ENCODE peak calls at places on chromosomes 2 and 18, in five cellular contexts. R, T, W, X and L are unnamed samples.

GRCh38 chr2:207504513-207505171 is 25.1 kb upstream of the CREB1 start:
- DNase-seq in T (no peak), X (peak), W (peak), R (no peak), L (no peak)

GRCh38 chr2:75321558-75321957 is 122.2 kb upstream of the TACR1 start:
- DNase-seq in R (no peak), W (no peak), X (no peak), T (no peak), L (no peak)

GRCh38 chr2:158457092-158457825 is 507 bp downstream of the PKP4 start:
- DNase-seq in R (no peak), T (peak), W (peak), X (peak), L (peak)

GRCh38 chr18:27540126-27540525 is 355.0 kb upstream of the CHST9 start:
- DNase-seq in W (no peak), R (no peak), X (peak), T (no peak), L (no peak)

GRCh38 chr2:60556441-60556997 is 3.1 kb upstream of the BCL11A start:
- DNase-seq in T (peak), X (peak), W (no peak), R (no peak), L (no peak)

GRCh38 chr2:238136820-238137537 is 1.5 kb upstream of the KLHL30 start:
- DNase-seq in R (no peak), W (no peak), X (no peak), T (no peak), L (no peak)

GRCh38 chr2:232327089-232328037 is 51.2 kb upstream of the ALPP start:
- DNase-seq in T (peak), W (peak), X (peak), R (peak), L (no peak)

GRCh38 chr2:44310287-44310686 is 35.0 kb downstream of the SLC3A1 start:
- DNase-seq in X (peak), T (no peak), W (no peak), R (no peak), L (no peak)

GRCh38 chr18:12049983-12050811 is 43.4 kb upstream of the ANKRD62 start:
- DNase-seq in R (no peak), X (no peak), T (no peak), W (no peak), L (no peak)
- TF ChIP-seq CTCF in R (no peak), X (no peak), T (no peak), W (no peak), L (no peak)

GRCh38 chr2:47011264-47011663 is 95.7 kb upstream of the MCFD2 start:
- DNase-seq in X (no peak), W (no peak), R (no peak), T (no peak), L (no peak)

GRCh38 chr2:47013383-47013782 is 97.8 kb upstream of the MCFD2 start:
- DNase-seq in T (no peak), X (no peak), R (no peak), W (no peak), L (no peak)

GRCh38 chr2:47012866-47013265 is 97.3 kb upstream of the MCFD2 start:
- DNase-seq in R (no peak), W (no peak), X (no peak), T (no peak), L (no peak)

GRCh38 chr2:47011696-47012095 is 96.1 kb upstream of the MCFD2 start:
- DNase-seq in T (no peak), R (no peak), W (no peak), X (no peak), L (no peak)

GRCh38 chr2:47012189-47012588 is 96.6 kb upstream of the MCFD2 start:
- DNase-seq in W (no peak), T (no peak), R (no peak), X (no peak), L (no peak)
- H3K27ac ChIP-seq in W (no peak), T (peak), R (no peak), X (no peak), L (no peak)

GRCh38 chr2:134823431-134823830 is 15.0 kb upstream of the ACMSD start:
- DNase-seq in R (no peak), W (no peak), X (no peak), T (no peak), L (no peak)

GRCh38 chr2:134823832-134824231 is 14.6 kb upstream of the ACMSD start:
- DNase-seq in X (no peak), R (no peak), W (no peak), T (no peak), L (no peak)

GRCh38 chr2:134819334-134819733 is 19.1 kb upstream of the ACMSD start:
- DNase-seq in T (no peak), W (no peak), X (no peak), R (peak), L (no peak)

GRCh38 chr2:134815741-134816140 is 22.7 kb upstream of the ACMSD start:
- DNase-seq in X (no peak), R (no peak), W (no peak), T (no peak), L (no peak)

GRCh38 chr2:134818321-134818720 is 20.1 kb upstream of the ACMSD start:
- DNase-seq in R (peak), W (no peak), T (no peak), X (no peak), L (no peak)
- TF ChIP-seq POLR2AphosphoS5 in R (no peak), W (no peak), T (no peak), X (no peak), L (no peak)

GRCh38 chr2:16034151-16034974 is 94.0 kb downstream of the MYCN start:
- DNase-seq in W (no peak), X (peak), T (no peak), R (no peak), L (no peak)
- TF ChIP-seq CTCF in W (no peak), X (peak), T (no peak), R (no peak), L (no peak)

GRCh38 chr2:1051585-1051984 is 100.9 kb downstream of the SNTG2 start:
- DNase-seq in R (no peak), X (peak), T (no peak), W (no peak), L (no peak)

GRCh38 chr2:1055014-1055595 is 104.5 kb downstream of the SNTG2 start:
- DNase-seq in T (no peak), R (no peak), W (no peak), X (no peak), L (no peak)

GRCh38 chr2:1054399-1054798 is 103.8 kb downstream of the SNTG2 start:
- DNase-seq in W (no peak), R (no peak), X (no peak), T (no peak), L (no peak)

GRCh38 chr2:1052671-1053270 is 102.1 kb downstream of the SNTG2 start:
- DNase-seq in T (no peak), W (no peak), R (no peak), X (no peak), L (no peak)

GRCh38 chr2:1053781-1054180 is 103.1 kb downstream of the SNTG2 start:
- DNase-seq in W (no peak), T (no peak), R (no peak), X (no peak), L (no peak)
- H3K27ac ChIP-seq in W (no peak), T (no peak), R (no peak), X (no peak), L (no peak)

GRCh38 chr2:1744151-1744445 is 217 bp downstream of the PXDN start:
- DNase-seq in X (peak), W (no peak), T (peak), R (peak), L (peak)

GRCh38 chr2:1743396-1744150 is 742 bp downstream of the PXDN start:
- DNase-seq in W (no peak), X (peak), T (peak), R (peak), L (peak)

GRCh38 chr2:1741851-1742250 is 2.5 kb downstream of the PXDN start:
- DNase-seq in T (peak), X (no peak), R (no peak), W (no peak), L (no peak)

GRCh38 chr2:1742300-1742679 is 2.0 kb downstream of the PXDN start:
- DNase-seq in T (peak), W (no peak), X (no peak), R (no peak), L (no peak)

GRCh38 chr2:1742680-1743395 is 1.5 kb downstream of the PXDN start:
- DNase-seq in X (peak), R (peak), T (peak), W (peak), L (peak)
- TF ChIP-seq POLR2AphosphoS5 in X (no peak), R (peak), T (peak), W (peak), L (peak)

DNA sequence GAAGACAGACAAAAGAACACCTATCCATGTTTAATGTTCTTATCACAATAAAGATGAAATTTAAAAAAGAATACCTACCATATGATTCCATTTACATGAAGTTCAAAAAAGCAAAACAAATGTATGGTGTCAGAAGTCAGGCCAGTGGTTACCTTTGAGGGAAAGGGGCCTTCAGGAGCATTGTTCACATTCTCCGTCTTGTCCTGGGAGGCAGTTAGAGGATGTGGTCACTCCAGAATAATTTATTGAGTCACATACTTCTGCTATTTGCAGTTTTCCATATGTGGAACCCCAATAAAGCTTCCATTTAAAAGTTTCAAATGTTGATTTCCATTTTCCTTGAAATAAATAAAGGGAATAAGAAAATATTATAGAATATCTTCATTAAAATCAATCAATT is 41.6 kb upstream of the POU3F3 start:
- DNase-seq in X (no peak), R (no peak), T (no peak), W (no peak), L (no peak)
- TF ChIP-seq CTCF in X (no peak), R (no peak), T (no peak), W (no peak), L (no peak)

DNA sequence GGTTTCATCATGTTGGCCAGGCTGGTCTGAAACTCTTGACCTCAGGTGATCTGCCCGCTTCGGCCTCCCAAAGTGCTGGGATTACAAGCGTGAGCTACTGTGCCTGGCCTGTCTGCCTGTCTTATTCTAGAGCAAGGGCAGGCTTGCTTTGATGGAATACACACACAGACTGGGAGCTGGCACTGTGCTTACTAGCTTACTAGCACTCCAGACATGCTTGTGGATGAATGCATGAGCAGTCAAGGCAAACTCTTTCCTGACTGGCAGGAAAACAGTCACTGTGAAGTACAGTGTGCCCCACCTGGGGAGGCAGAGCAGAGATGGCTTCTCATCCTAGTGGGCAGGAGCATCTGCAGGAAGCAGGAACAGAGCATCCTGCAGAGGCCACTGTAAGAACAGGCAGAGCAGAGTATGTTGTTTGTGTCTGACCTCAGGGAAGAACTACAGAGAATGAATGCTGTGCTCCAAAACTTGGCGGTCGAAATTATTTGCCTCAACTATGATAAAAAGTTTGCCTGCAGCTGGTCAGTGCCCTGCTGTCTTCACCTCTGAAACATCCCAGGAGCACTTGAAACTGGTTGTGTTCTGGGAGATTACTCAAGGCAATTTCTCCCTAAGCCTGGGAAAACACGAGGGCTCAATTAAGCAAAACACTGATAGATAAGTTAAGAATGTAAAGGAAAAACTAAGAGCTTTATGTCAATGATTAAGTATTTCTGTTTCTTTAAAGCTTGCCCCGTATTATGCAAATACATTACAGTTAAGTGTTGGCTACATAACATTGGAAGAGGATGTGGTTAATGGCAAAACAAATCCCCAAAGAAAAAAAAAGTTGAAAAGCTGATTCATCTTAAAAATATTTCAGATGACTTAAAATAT is 102.4 kb downstream of the VAPA start:
- DNase-seq in X (peak), T (peak), R (peak), W (no peak), L (peak)
- H3K27ac ChIP-seq in X (no peak), T (peak), R (peak), W (no peak), L (peak)